ENCODE peak calls at places on chromosomes 11 and 22, in six cellular contexts. U, Q, H, I, T and O are unnamed samples.
A peak's percentile ranks its signal among the peaks of the same experiment; 100 is the strongest.

GRCh38 chr22:49449377-49449776 is 378.3 kb downstream of the BRD1 start:
- DNase-seq in U (no peak), Q (no peak), H (no peak), I (no peak), T (no peak), O (no peak)

GRCh38 chr11:134069426-134069921 is 602 bp downstream of the JAM3 start:
- DNase-seq in U (no peak), Q (no peak), H (no peak), I (no peak), T (peak; percentile 37), O (no peak)

GRCh38 chr11:70859180-70859579 is 393.2 kb downstream of the SHANK2 start:
- DNase-seq in U (no peak), Q (no peak), H (no peak), I (no peak), T (no peak), O (no peak)

GRCh38 chr11:92653448-92653847 is 316.0 kb upstream of the MTNR1B start:
- DNase-seq in U (no peak), Q (no peak), H (no peak), I (no peak), T (no peak), O (no peak)

GRCh38 chr11:61163714-61164609 is 2.7 kb upstream of the VPS37C start:
- DNase-seq in U (no peak), Q (no peak), H (no peak), I (no peak), T (no peak), O (peak; percentile 50)

GRCh38 chr11:3627291-3627690 is 14.5 kb downstream of the ART5 start:
- DNase-seq in U (no peak), Q (no peak), H (no peak), I (no peak), T (no peak), O (no peak)

GRCh38 chr22:40235418-40235817 is 57.7 kb downstream of the TNRC6B start:
- DNase-seq in U (no peak), Q (no peak), H (no peak), I (no peak), T (no peak), O (no peak)

GRCh38 chr11:25423436-25424184 is 908.3 kb upstream of the ANO3 start:
- DNase-seq in U (no peak), Q (no peak), H (no peak), I (peak; percentile 67), T (no peak), O (no peak)

GRCh38 chr11:45658292-45658991 is 7.0 kb downstream of the CHST1 start:
- DNase-seq in U (peak; percentile 71), Q (peak; percentile 40), H (peak; percentile 45), I (no peak), T (peak; percentile 92), O (peak; percentile 57)

GRCh38 chr22:44782286-44782830 is 30.0 kb downstream of the ARHGAP8 start:
- DNase-seq in U (no peak), Q (peak; percentile 54), H (no peak), I (no peak), T (no peak), O (no peak)

GRCh38 chr11:674406-674805 is 20.6 kb downstream of the DEAF1 start:
- DNase-seq in U (no peak), Q (no peak), H (no peak), I (no peak), T (no peak), O (no peak)

GRCh38 chr22:45201678-45202332 is 38.1 kb downstream of the NUP50 start:
- DNase-seq in U (no peak), Q (no peak), H (no peak), I (peak; percentile 96), T (no peak), O (no peak)

GRCh38 chr11:78957481-78958245 is 383.0 kb upstream of the NARS2 start:
- DNase-seq in U (no peak), Q (no peak), H (no peak), I (no peak), T (no peak), O (no peak)

GRCh38 chr11:103067118-103067517 is 24.8 kb downstream of the DCUN1D5 start:
- DNase-seq in U (no peak), Q (no peak), H (no peak), I (no peak), T (no peak), O (no peak)

GRCh38 chr22:43203471-43203981 is 16.6 kb upstream of the TTLL12 start:
- DNase-seq in U (no peak), Q (no peak), H (no peak), I (no peak), T (no peak), O (no peak)

GRCh38 chr11:64687641-64688533 is 35.1 kb downstream of the NRXN2 start:
- DNase-seq in U (no peak), Q (no peak), H (peak; percentile 24), I (no peak), T (no peak), O (no peak)

GRCh38 chr11:66728760-66729385 is at the start of gene SPTBN2:
- DNase-seq in U (no peak), Q (no peak), H (no peak), I (no peak), T (no peak), O (no peak)

GRCh38 chr11:113384551-113384950 is 3.0 kb upstream of the ANKK1 start:
- DNase-seq in U (no peak), Q (no peak), H (no peak), I (peak; percentile 74), T (no peak), O (no peak)

GRCh38 chr11:88103337-88104206 is 71.7 kb downstream of the RAB38 start:
- DNase-seq in U (peak; percentile 17), Q (peak; percentile 42), H (no peak), I (peak; percentile 1), T (peak; percentile 5), O (peak; percentile 25)

GRCh38 chr11:110184974-110185597 is 91.9 kb downstream of the ZC3H12C start:
- DNase-seq in U (no peak), Q (no peak), H (peak; percentile 50), I (peak; percentile 91), T (no peak), O (no peak)

GRCh38 chr22:25370322-25370721 is 150.9 kb downstream of the CRYBB2 start:
- DNase-seq in U (no peak), Q (no peak), H (no peak), I (no peak), T (no peak), O (no peak)

GRCh38 chr11:78365381-78365792 is 52.2 kb downstream of the GAB2 start:
- DNase-seq in U (no peak), Q (no peak), H (no peak), I (peak; percentile 39), T (no peak), O (no peak)

GRCh38 chr11:8906629-8907028 is 4.4 kb upstream of the AKIP1 start:
- DNase-seq in U (no peak), Q (no peak), H (no peak), I (peak; percentile 47), T (no peak), O (no peak)

GRCh38 chr11:28114731-28115130 is 6.5 kb downstream of the METTL15 start:
- DNase-seq in U (no peak), Q (no peak), H (no peak), I (no peak), T (no peak), O (no peak)

DNA sequence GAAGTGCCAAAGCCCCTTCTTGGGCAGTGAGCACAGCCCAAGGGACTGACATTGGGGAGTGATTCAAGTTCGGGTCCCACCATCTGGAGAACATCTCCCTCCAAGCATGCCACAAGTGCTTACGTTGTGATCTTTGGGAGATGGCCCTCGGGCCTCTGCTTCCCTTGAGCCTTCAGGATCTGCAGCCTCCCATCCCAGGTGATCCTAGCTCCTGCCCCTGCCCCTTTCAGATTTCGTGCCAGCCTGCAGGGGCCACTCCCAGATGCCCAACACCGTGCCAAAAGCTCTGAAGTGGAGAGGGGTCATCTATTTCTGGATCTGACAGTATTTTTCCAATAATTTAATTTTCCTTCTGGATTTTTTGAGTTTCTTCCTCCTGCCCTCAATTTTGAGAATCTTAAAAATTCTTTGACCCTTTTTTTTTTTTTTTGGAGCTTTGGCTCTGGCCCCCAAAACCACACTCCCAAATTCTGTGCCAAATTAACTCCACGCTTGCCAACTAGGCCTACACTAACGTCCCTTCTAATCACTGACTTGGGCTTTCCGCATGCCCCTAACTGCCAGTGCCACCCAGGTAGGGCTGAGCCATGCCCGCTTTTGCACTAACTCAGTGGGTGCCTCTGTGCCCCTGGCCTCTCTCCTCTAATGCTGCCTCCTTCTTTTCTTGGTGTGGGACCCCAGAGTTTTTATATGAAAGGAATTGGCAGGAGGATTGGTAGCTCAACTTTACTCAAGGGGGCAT is 25.3 kb downstream of the PHLDB1 start:
- DNase-seq in U (no peak), Q (no peak), H (no peak), I (no peak), T (no peak), O (no peak)
- TF ChIP-seq CTCF in U (no peak), Q (no peak), H (no peak), I (no peak), T (no peak), O (no peak)

GRCh38 chr22:28741758-28742561 is at the start of the genes CHEK2 and HSCB:
- DNase-seq in U (peak; percentile 95), Q (peak; percentile 99), H (peak; percentile 98), I (peak; percentile 98), T (peak; percentile 99), O (peak; percentile 96)
- TF ChIP-seq CTCF in U (no peak), Q (no peak), H (no peak), I (no peak), T (peak; percentile 20), O (peak; percentile 11)

DNA sequence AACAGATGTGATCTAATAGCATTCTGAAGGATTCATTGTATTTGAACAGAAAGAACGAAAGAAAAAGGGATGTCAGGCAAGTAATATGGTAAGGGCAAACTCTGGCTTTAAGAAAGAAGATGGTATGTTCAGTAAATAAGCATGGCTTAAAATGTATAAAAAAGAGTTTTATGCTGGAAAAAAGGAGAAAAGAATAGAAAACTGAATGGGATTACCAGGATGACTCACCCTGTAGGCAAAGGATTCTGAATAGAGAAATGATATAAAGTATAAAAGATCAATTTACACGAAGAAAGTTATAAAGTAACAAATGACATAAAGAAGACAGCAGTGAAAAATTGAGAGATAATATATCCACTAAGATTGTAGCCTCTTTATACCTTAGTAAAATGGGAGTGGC is 4.5 kb downstream of the CCDC82 start:
- DNase-seq in U (no peak), Q (no peak), H (no peak), I (no peak), T (no peak), O (no peak)
- TF ChIP-seq CTCF in U (no peak), Q (no peak), H (no peak), I (no peak), T (no peak), O (no peak)

DNA sequence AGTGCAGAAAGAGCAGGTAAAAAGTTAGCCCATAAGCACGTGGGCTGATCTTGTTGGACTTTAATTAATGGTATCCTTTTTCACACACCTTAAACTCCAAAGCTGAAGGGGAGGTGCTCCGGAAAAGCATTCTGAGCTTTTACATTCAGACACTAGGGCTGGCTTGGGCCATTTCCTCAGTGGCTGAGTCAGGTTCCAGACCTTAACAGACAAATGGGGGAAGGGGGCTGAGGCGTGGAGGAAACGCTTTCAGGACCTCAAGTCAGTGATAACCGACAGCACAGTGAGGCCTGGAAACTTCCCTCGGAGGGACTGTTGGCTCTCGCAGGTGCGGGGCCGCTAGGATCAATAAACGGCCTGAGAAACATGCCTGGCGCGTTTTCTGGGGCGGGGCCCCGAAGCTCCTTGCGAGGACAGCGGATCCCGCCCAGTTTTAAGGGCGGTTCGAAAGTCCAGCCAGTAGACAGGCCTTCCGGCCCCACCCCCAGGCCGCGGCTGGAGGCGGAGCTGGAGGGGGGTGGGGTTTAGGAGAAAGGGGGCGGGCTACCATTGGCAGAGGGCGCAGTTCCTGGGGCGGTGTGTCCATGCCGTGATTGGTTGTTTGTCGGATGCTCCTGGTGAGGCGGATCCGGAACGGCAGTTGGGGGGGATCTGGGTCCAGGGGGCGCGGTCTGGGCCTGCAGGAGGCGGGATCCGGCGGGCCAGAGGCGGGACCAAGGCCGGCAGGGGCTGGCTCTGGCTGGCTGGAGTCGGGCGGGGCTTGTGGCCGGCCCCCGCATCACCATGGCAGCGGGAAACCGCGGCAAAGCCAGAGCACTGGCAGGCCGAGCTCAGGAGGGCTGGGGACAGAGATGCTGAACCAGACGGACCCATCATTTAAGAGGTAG is 8.0 kb downstream of the C11orf52 start:
- DNase-seq in U (peak; percentile 99), Q (peak; percentile 97), H (peak; percentile 96), I (peak; percentile 92), T (peak; percentile 96), O (peak; percentile 99)
- TF ChIP-seq CTCF in U (no peak), Q (no peak), H (no peak), I (no peak), T (peak; percentile 5), O (no peak)